ENCODE peak calls at places on chromosomes 5 and 9, in four cellular contexts. A is K562, J is GM12878, P is HepG2. L is an unnamed sample.

GRCh38 chr5:54959673-54960418 is 25.5 kb downstream of the ESM1 start:
- DNase-seq in A (peak), J (no peak), P (peak), L (peak)

GRCh38 chr5:90402521-90403255 is 6.9 kb downstream of the CETN3 start:
- DNase-seq in A (no peak), J (no peak), P (no peak), L (no peak)

GRCh38 chr5:139461698-139462097 is 845 bp downstream of the ECSCR start:
- DNase-seq in A (no peak), J (no peak), P (no peak), L (no peak)

GRCh38 chr9:81589392-81589791 is 100.0 kb downstream of the TLE1 start:
- DNase-seq in A (no peak), J (no peak), P (no peak), L (no peak)

GRCh38 chr9:107268560-107268959 is 14.5 kb upstream of the RAD23B start:
- DNase-seq in A (no peak), J (no peak), P (no peak), L (no peak)

GRCh38 chr9:36056896-36057295 is 20.2 kb downstream of the RECK start:
- DNase-seq in A (no peak), J (no peak), P (no peak), L (no peak)

GRCh38 chr5:32709789-32710334 is 1.3 kb upstream of the NPR3 start:
- DNase-seq in A (peak), J (no peak), P (peak), L (peak)

GRCh38 chr5:9519537-9519936 is 26.3 kb downstream of the SEMA5A start:
- DNase-seq in A (no peak), J (no peak), P (no peak), L (no peak)

GRCh38 chr5:14061106-14061505 is 82.0 kb upstream of the TRIO start:
- DNase-seq in A (peak), J (no peak), P (no peak), L (no peak)

GRCh38 chr9:12774861-12775367 is at the start of gene LURAP1L:
- DNase-seq in A (peak), J (no peak), P (peak), L (peak)

DNA sequence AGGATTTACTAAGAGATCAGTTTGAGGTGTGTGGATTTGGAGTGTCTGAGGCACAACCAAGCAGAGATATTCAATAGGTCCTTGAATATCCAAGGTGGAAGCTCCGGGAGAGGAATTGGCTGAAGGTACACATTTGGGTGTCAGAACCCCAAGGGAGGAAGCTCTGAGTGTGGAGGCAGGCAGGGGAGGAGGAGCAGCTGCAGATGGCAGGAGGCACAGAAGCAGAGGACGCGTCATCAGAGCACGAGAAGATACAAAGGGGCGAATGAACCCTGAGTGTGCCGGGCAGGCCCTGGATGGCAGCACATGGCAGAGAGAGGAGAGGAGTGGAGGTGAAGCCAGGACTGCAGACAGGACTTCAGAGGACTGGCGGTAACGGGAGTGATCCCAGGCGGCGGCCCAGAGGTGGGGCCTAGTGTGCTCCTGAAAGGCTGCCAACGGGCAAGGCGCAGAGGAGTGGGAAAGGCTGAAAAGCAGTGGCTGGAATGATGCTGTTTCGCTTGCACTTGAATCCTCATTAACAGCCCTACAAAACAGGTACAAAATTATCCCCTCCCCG is 179.8 kb downstream of the FANCC start:
- DNase-seq in A (no peak), J (no peak), P (no peak), L (no peak)
- TF ChIP-seq ETV6 in A (no peak), J (no peak), P (no peak), L (no peak)

DNA sequence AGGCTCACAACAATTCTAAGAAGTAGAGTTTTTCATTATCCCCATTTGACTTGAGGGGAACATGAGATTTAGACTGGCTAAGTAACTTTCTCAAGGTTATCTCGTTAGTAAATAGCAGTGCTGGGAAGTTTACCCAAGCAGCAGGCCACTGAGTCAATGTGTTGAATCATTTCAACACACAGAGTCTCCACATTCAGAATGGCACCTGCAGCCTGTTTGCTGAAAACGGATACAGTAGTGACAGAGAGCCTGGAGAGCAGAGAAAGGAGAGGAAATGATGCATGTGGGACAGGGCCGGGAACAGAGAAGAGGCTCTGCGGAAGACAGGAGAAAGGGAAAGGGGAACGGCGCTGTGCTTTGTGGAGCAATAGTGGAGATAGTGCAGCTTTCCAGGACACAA is 33.5 kb upstream of the ZSWIM6 start:
- DNase-seq in A (no peak), J (no peak), P (peak), L (no peak)
- TF ChIP-seq ETV6 in A (no peak), J (no peak), P (no peak), L (no peak)

GRCh38 chr5:38162625-38163024 is 95.7 kb upstream of the EGFLAM start:
- DNase-seq in A (no peak), J (no peak), P (no peak), L (no peak)
- TF ChIP-seq ETV6 in A (no peak), J (no peak), P (no peak), L (no peak)

GRCh38 chr5:65718576-65719310 is 3.2 kb downstream of the SGTB start:
- DNase-seq in A (no peak), J (no peak), P (no peak), L (no peak)
- TF ChIP-seq ETV6 in A (no peak), J (no peak), P (no peak), L (no peak)

GRCh38 chr5:124643306-124643705 is 103.1 kb downstream of the ZNF608 start:
- DNase-seq in A (no peak), J (no peak), P (no peak), L (no peak)

GRCh38 chr5:124645396-124645795 is 101.0 kb downstream of the ZNF608 start:
- DNase-seq in A (no peak), J (peak), P (no peak), L (no peak)

GRCh38 chr5:124642148-124642547 is 104.3 kb downstream of the ZNF608 start:
- DNase-seq in A (no peak), J (no peak), P (no peak), L (no peak)

GRCh38 chr5:124644582-124644981 is 101.9 kb downstream of the ZNF608 start:
- DNase-seq in A (no peak), J (no peak), P (no peak), L (no peak)

DNA sequence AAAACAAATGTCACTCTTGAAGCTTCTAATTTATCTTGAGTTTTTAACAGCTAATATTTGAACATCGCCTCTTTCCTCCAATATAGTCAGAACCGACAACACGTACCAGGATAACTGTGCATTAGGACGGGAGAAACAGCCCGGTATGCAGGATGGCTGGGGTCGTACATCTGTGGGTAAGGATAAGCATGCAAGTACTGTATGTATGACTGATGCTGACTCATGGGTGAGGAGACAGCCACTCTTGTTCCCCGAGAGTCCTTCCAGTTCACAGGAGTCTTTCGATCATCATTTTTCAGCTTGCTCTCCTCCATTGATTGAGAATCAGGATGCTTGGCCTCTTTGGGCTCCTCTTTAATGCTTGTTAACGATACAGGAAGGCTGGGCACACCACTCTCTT is 102.3 kb downstream of the ZNF608 start:
- DNase-seq in A (peak), J (no peak), P (no peak), L (no peak)
- TF ChIP-seq ETV6 in A (no peak), J (no peak), P (no peak), L (no peak)

GRCh38 chr5:63245271-63245670 is 666.7 kb downstream of the LRRC70 start:
- DNase-seq in A (no peak), J (no peak), P (no peak), L (no peak)
- TF ChIP-seq ETV6 in A (no peak), J (no peak), P (no peak), L (no peak)

GRCh38 chr5:58311526-58311925 is 148.4 kb downstream of the PLK2 start:
- DNase-seq in A (no peak), J (no peak), P (no peak), L (no peak)

GRCh38 chr5:58315794-58316193 is 144.1 kb downstream of the PLK2 start:
- DNase-seq in A (no peak), J (no peak), P (no peak), L (no peak)

GRCh38 chr5:58317009-58317408 is 142.9 kb downstream of the PLK2 start:
- DNase-seq in A (no peak), J (no peak), P (no peak), L (no peak)

GRCh38 chr5:58317808-58318207 is 142.1 kb downstream of the PLK2 start:
- DNase-seq in A (no peak), J (no peak), P (no peak), L (no peak)

DNA sequence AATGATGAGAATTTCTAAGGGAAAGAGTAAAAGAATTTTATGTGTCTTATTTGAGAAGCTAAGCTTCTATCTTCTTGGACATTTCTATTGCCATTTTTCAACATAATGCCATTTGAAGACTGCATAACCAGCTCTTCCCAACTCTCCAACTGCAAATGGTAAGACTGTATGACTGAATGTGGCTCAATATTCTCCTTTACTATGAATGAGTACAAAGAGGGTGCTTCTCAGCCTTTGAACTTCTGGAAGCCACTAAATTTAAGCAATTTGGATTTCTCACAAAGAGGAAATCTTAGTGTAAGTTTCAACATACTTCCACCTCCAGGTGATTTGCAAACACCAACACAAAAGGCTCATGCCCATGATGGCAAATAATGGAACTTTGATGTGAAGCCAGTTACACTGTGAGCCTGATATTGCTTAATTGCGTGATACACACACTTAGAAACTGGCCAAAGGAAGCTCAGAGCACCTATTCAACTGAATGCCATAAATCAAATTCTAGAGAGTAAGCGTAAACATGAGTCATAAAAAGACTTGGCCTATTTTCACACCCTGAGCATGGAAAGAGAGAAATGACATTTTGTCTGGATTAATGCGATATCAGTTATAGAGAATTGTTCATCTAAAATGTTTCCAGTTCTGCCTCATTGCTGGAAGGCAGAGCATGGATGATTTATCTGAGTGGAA is 145.4 kb downstream of the PLK2 start:
- DNase-seq in A (no peak), J (no peak), P (no peak), L (no peak)
- TF ChIP-seq ETV6 in A (no peak), J (no peak), P (no peak), L (no peak)

GRCh38 chr9:90921969-90922368 is 120.3 kb downstream of the SYK start:
- DNase-seq in A (no peak), J (no peak), P (no peak), L (no peak)

GRCh38 chr9:90926920-90927319 is 125.3 kb downstream of the SYK start:
- DNase-seq in A (no peak), J (no peak), P (no peak), L (no peak)

GRCh38 chr9:90929616-90930015 is 128.0 kb downstream of the SYK start:
- DNase-seq in A (no peak), J (no peak), P (no peak), L (no peak)

GRCh38 chr9:90927496-90927895 is 125.9 kb downstream of the SYK start:
- DNase-seq in A (no peak), J (no peak), P (no peak), L (no peak)

DNA sequence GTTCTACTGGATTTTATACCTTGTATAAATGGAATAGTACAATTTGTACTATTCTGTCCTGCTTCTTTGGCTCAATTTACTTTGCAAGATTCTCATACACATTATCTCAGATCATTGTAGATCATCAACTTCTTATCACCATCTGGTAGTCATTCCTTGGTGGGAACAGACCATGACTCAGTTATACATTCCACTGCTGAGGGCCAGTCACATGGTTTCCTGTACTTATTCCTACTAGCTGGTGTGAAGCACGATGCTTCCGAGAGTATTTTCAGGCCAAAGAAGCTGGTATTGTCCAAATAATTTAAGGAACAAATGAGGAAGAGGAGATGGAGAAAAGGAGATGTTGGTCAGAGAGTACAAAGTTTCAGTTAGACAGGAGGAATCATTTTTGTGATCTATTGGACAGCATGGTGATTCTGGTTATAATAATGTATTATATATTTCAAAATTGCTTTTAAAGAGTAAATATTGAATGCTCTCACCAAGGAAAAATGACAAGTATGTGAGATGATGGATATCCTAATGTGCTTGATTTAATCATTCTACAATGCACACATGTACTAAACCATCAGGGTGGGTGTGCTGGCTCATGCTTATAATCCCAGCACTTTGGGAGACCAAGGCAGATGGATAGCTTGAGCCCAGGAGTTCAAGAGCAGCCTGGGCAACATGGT is 124.1 kb downstream of the SYK start:
- DNase-seq in A (no peak), J (no peak), P (no peak), L (no peak)
- TF ChIP-seq ETV6 in A (no peak), J (no peak), P (no peak), L (no peak)

L was measured in WTC11.